ENCODE peak calls at places on chromosomes 6 and 20, in five cellular contexts. Z, G, E, L and I are unnamed samples.

GRCh38 chr6:168319279-168320051 is at the start of gene DACT2:
- DNase-seq in Z (no peak), G (no peak), E (no peak), L (no peak), I (no peak)

GRCh38 chr6:141460743-141461484 is 671.8 kb upstream of the GJE1 start:
- DNase-seq in Z (no peak), G (no peak), E (no peak), L (no peak), I (no peak)

GRCh38 chr6:154569136-154569862 is 58.8 kb upstream of the CNKSR3 start:
- DNase-seq in Z (no peak), G (no peak), E (no peak), L (no peak), I (no peak)

GRCh38 chr6:88982720-88983119 is 19.3 kb upstream of the RNGTT start:
- DNase-seq in Z (no peak), G (no peak), E (peak; percentile 48), L (peak; percentile 41), I (peak; percentile 49)

GRCh38 chr20:8223096-8223870 is 91.2 kb downstream of the PLCB1 start:
- DNase-seq in Z (no peak), G (no peak), E (peak; percentile 56), L (no peak), I (no peak)

GRCh38 chr6:109383438-109383940 is 1.2 kb upstream of the CD164 start:
- DNase-seq in Z (no peak), G (no peak), E (no peak), L (no peak), I (no peak)

GRCh38 chr20:21397341-21398108 is at the start of gene NKX2-4:
- DNase-seq in Z (no peak), G (no peak), E (no peak), L (no peak), I (no peak)

GRCh38 chr6:14540276-14540675 is 422.7 kb downstream of the CD83 start:
- DNase-seq in Z (peak; percentile 73), G (no peak), E (peak; percentile 4), L (no peak), I (no peak)

GRCh38 chr20:48691523-48691922 is 136.3 kb downstream of the PREX1 start:
- DNase-seq in Z (no peak), G (no peak), E (no peak), L (no peak), I (no peak)

GRCh38 chr6:157774153-157775135 is 48.6 kb upstream of the SNX9 start:
- DNase-seq in Z (no peak), G (no peak), E (no peak), L (no peak), I (no peak)

GRCh38 chr6:85756982-85757381 is 114.3 kb upstream of the SYNCRIP start:
- DNase-seq in Z (no peak), G (no peak), E (peak; percentile 8), L (no peak), I (no peak)

GRCh38 chr6:75818061-75818855 is 69.2 kb downstream of the MYO6 start:
- DNase-seq in Z (no peak), G (no peak), E (no peak), L (no peak), I (no peak)

GRCh38 chr20:33650753-33651561 is 11.2 kb upstream of the C20orf144 start:
- DNase-seq in Z (peak; percentile 76), G (no peak), E (no peak), L (no peak), I (no peak)

GRCh38 chr6:145139451-145139850 is 595.9 kb downstream of the EPM2A start:
- DNase-seq in Z (no peak), G (no peak), E (no peak), L (no peak), I (no peak)

GRCh38 chr6:34630040-34630439 is 66.5 kb downstream of the ILRUN start:
- DNase-seq in Z (no peak), G (no peak), E (peak; percentile 87), L (no peak), I (peak; percentile 83)

GRCh38 chr20:60765821-60766403 is 486.1 kb upstream of the CDH4 start:
- DNase-seq in Z (no peak), G (no peak), E (no peak), L (no peak), I (no peak)

GRCh38 chr20:49028684-49029083 is 17.4 kb upstream of the CSE1L start:
- DNase-seq in Z (no peak), G (no peak), E (peak; percentile 29), L (no peak), I (no peak)

GRCh38 chr20:9498322-9498721 is 16.1 kb upstream of the LAMP5 start:
- DNase-seq in Z (no peak), G (no peak), E (no peak), L (no peak), I (no peak)

GRCh38 chr20:1934578-1935573 is 39.7 kb downstream of the SIRPA start:
- DNase-seq in Z (no peak), G (no peak), E (peak; percentile 66), L (no peak), I (no peak)

GRCh38 chr6:81749704-81750103 is 2.8 kb downstream of the TENT5A start:
- DNase-seq in Z (no peak), G (no peak), E (no peak), L (peak; percentile 49), I (no peak)

GRCh38 chr6:17432356-17432755 is 39.0 kb downstream of the CAP2 start:
- DNase-seq in Z (no peak), G (no peak), E (no peak), L (no peak), I (no peak)

GRCh38 chr20:48051810-48052491 is 266.7 kb upstream of the SULF2 start:
- DNase-seq in Z (no peak), G (no peak), E (peak; percentile 75), L (no peak), I (peak; percentile 54)

GRCh38 chr6:155100087-155100486 is 105.0 kb downstream of the TIAM2 start:
- DNase-seq in Z (no peak), G (no peak), E (no peak), L (peak; percentile 56), I (no peak)

DNA sequence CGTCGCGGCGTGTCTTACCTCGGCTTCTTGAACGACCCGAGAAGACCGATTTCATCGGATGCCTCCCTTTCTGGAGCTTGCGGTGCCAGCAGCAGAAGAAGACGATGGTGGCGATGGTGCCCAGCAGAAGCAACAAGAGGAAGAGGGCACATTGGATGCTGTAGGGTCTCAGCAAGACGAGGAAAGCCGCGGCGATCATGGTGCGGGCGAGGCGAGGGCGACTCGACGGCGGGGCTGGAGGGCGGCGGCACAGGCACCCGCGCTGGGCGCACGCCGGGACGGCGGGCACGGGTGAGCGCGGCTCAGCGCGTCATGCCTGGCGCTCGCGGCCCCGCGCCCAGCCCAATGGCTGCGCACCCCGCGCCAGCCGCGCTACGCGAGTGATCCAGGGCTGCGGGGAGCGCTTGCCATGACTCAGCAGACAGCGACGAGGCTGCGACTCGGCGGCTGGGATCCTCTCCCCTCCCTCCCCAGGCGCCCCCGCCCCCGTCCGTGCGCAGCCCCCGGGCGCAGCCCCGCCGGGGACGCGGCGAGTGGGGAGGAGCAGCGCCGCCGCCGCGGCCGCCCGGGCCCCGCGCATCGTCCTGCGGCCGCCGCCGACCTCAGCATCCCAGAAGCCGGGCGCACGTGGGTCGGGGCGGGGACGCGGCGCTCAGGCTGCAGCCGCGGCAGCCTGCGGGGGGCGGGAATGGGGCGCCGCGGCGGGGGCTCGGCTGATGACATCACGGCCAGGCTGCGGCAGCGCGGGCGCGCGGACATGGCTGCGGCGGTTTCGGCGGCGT is at the start of gene BEND6:
- DNase-seq in Z (no peak), G (peak; percentile 43), E (peak; percentile 64), L (no peak), I (no peak)
- H3K27ac ChIP-seq in Z (no peak within 1 kb of the TSS), G (no peak within 1 kb of the TSS), E (peak within 1 kb of the TSS; percentile 67), L (peak within 1 kb of the TSS; percentile 51), I (peak within 1 kb of the TSS; percentile 44)

GRCh38 chr20:54560357-54560756 is 85.0 kb downstream of the DOK5 start:
- DNase-seq in Z (no peak), G (no peak), E (no peak), L (no peak), I (no peak)
- H3K27ac ChIP-seq in Z (no peak overlapping the region), G (no peak overlapping the region), E (no peak overlapping the region), L (no peak overlapping the region), I (no peak overlapping the region)

GRCh38 chr20:50274570-50275430 is 84.2 kb downstream of the CEBPB start:
- DNase-seq in Z (no peak), G (no peak), E (no peak), L (peak; percentile 72), I (no peak)

GRCh38 chr20:50278377-50278683 is 87.7 kb downstream of the CEBPB start:
- DNase-seq in Z (no peak), G (no peak), E (no peak), L (no peak), I (no peak)

GRCh38 chr20:50277460-50278376 is 87.1 kb downstream of the CEBPB start:
- DNase-seq in Z (no peak), G (no peak), E (no peak), L (no peak), I (no peak)

GRCh38 chr20:50277064-50277415 is 86.4 kb downstream of the CEBPB start:
- DNase-seq in Z (no peak), G (no peak), E (no peak), L (no peak), I (no peak)

DNA sequence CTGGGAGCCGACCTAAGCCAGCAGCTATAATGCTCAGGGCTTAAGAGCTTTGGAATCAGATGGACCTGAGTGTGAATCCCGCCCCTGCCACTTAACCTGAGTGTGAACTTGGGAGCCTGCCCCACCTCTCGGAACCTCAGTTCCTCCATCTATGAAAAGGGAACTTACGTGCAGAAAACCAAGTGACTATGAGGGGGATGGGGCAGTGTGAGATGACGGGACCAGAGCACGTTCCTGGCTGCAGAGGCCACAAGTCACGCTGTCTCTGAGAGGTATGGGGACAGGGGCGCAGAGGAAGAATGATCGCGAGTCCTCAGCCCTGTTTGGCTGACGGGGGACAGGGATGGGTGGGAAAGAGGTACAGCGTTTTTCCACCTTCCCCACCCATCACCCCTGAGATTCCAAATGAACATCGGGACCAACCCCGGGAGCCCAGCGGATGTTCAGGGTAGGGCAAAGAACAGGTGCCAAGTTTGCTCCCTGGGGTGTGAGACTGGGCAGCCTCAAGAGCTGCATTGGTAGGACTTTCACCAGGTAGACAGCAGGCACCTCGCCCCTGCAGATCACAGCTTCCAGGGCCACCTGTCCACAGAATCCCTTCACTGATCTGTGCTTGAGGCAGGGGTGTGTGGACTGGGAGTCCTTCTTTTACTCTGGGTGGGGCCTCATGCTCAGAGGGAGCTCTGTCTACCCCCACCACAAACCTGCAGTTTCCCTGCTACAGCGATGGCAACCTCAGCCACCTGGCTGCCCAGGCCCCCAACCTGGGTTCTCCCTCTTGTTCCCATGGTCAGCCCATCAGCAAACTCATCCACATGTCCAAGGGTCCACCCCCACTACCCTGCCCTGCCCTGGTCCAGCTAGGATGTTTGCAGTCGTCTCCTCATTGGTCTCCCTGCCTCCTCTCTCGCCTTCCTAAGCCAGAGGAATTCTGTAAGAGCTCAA is 85.8 kb downstream of the CEBPB start:
- DNase-seq in Z (no peak), G (no peak), E (no peak), L (no peak), I (no peak)
- H3K27ac ChIP-seq in Z (no peak overlapping the region), G (no peak overlapping the region), E (no peak overlapping the region), L (peak overlapping the region; percentile 26), I (no peak overlapping the region)

DNA sequence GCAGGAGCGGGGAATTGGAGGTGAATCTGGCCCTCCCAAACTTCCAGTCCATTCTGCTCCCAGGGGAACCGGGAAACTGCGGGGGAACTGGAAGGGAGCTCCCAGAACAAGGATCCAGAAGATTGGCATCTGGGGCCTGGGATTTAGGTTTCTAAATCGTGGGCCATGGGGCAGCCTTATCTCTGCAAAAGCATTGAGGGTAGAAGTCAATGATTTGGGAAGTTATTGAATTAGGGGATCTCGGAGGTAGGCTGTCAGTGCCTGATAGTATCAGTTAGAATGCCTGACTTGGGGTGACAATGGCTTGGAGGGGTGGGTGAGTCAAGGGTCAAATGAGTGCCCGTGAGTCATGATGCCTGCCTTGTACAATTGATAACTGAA is 45.2 kb downstream of the HNF4A start:
- DNase-seq in Z (no peak), G (no peak), E (no peak), L (no peak), I (no peak)
- H3K27ac ChIP-seq in Z (no peak overlapping the region), G (no peak overlapping the region), E (no peak overlapping the region), L (no peak overlapping the region), I (no peak overlapping the region)